ENCODE peak calls at places on chromosomes 12 and 14, in five cellular contexts. B is CD8-positive, alpha-beta T cell; X is iPS DF 6.9; J is CD8-positive, alpha-beta memory T cell; L is adrenal gland. U is an unnamed sample. For H3K4me1, the result is how much of the 10 kb centered on the place peaks cover.

GRCh38 chr12:6667559-6668210 is 4.8 kb upstream of the ING4 start:
- DNase-seq in L (no peak), J (no peak), B (no peak), X (no peak), U (no peak)

GRCh38 chr14:32805979-32806378 is 132.7 kb upstream of the NPAS3 start:
- DNase-seq in J (no peak), L (no peak), B (no peak), X (no peak), U (no peak)

GRCh38 chr12:103841690-103842584 is 903 bp upstream of the NT5DC3 start:
- DNase-seq in J (peak), B (peak), L (peak), X (no peak), U (peak)

GRCh38 chr12:123270380-123271181 is 1.1 kb downstream of the CDK2AP1 start:
- DNase-seq in L (peak), J (peak), X (no peak), B (no peak), U (no peak)

GRCh38 chr12:65948320-65949008 is 124.2 kb downstream of the HMGA2 start:
- DNase-seq in J (no peak), B (no peak), L (peak), X (no peak), U (no peak)

GRCh38 chr12:28780960-28781359 is 368.1 kb upstream of the FAR2 start:
- DNase-seq in B (no peak), L (no peak), J (no peak), X (no peak), U (no peak)

GRCh38 chr12:93790472-93791152 is 113.4 kb downstream of the CRADD start:
- DNase-seq in J (no peak), L (no peak), B (peak), X (no peak), U (no peak)

GRCh38 chr12:69023840-69024239 is 90.9 kb upstream of the CPM start:
- DNase-seq in X (no peak), J (no peak), L (no peak), B (no peak), U (no peak)

GRCh38 chr14:61553730-61554641 is 141.3 kb upstream of the HIF1A start:
- DNase-seq in L (peak), J (no peak), B (no peak), X (no peak), U (no peak)

GRCh38 chr14:51534623-51535022 is 117.1 kb upstream of the FRMD6 start:
- DNase-seq in X (no peak), L (peak), B (no peak), J (no peak), U (no peak)

GRCh38 chr14:94571950-94572349 is 9.3 kb upstream of the SERPINA5 start:
- DNase-seq in B (no peak), J (no peak), L (peak), X (no peak), U (no peak)

GRCh38 chr14:90491221-90491867 is 94.5 kb downstream of the CALM1 start:
- DNase-seq in X (no peak), B (no peak), L (peak), J (no peak), U (no peak)

GRCh38 chr14:57939084-57939483 is 73.2 kb upstream of the SLC35F4 start:
- DNase-seq in J (no peak), L (no peak), X (no peak), B (no peak), U (no peak)

GRCh38 chr14:43914041-43914693 is 592.9 kb downstream of the FSCB start:
- DNase-seq in B (no peak), L (no peak), X (no peak), J (no peak), U (no peak)

GRCh38 chr14:87343641-87344040 is 649.3 kb downstream of the GALC start:
- DNase-seq in L (no peak), B (no peak), X (no peak), J (no peak), U (no peak)

GRCh38 chr14:36515105-36515593 is 4.9 kb downstream of the NKX2-1 start:
- DNase-seq in X (no peak), L (no peak), B (no peak), J (no peak), U (no peak)

GRCh38 chr12:89225401-89225800 is 126.9 kb downstream of the DUSP6 start:
- DNase-seq in B (peak), X (no peak), J (peak), L (peak), U (peak)

GRCh38 chr14:53670701-53671100 is 285.9 kb downstream of the BMP4 start:
- DNase-seq in B (no peak), X (no peak), L (no peak), J (no peak), U (no peak)

GRCh38 chr14:99651953-99652746 is 7.2 kb downstream of the HHIPL1 start:
- DNase-seq in B (no peak), X (no peak), J (no peak), L (no peak), U (no peak)

GRCh38 chr12:79895804-79896203 is 39.1 kb downstream of the PPP1R12A start:
- DNase-seq in J (no peak), B (no peak), L (no peak), X (no peak), U (no peak)

GRCh38 chr14:44287858-44288257 is 219.2 kb downstream of the FSCB start:
- DNase-seq in B (no peak), X (no peak), J (no peak), L (no peak), U (no peak)

GRCh38 chr14:96824283-96824682 is 27.1 kb downstream of the VRK1 start:
- DNase-seq in B (no peak), L (no peak), X (no peak), J (no peak), U (no peak)

GRCh38 chr14:76326918-76327689 is 48.8 kb upstream of the ESRRB start:
- DNase-seq in X (no peak), B (no peak), L (no peak), J (no peak), U (no peak)

GRCh38 chr14:92603309-92604257 is 90.0 kb downstream of the RIN3 start:
- DNase-seq in J (no peak), L (peak), B (peak), X (no peak), U (peak)

GRCh38 chr14:65926504-65926903 is 514.0 kb downstream of the FUT8 start:
- DNase-seq in L (no peak), J (no peak), X (peak), B (no peak), U (no peak)

GRCh38 chr12:46073321-46073720 is 82.9 kb upstream of the SCAF11 start:
- DNase-seq in L (no peak), J (no peak), X (no peak), B (no peak), U (no peak)

GRCh38 chr12:112153181-112153899 is 28.0 kb downstream of the TRAFD1 start:
- DNase-seq in B (no peak), L (no peak), X (no peak), J (no peak), U (no peak)

GRCh38 chr12:126704609-126705008 is 1562.4 kb upstream of the TMEM132C start:
- DNase-seq in X (no peak), L (no peak), J (no peak), B (no peak), U (no peak)

GRCh38 chr14:26281280-26281998 is 316.4 kb downstream of the NOVA1 start:
- DNase-seq in L (peak), J (no peak), X (no peak), B (no peak), U (no peak)

GRCh38 chr14:94593749-94594431 is 12.7 kb downstream of the SERPINA5 start:
- DNase-seq in L (peak), X (no peak), J (no peak), B (no peak), U (no peak)

GRCh38 chr14:95318399-95318834 is 1.3 kb downstream of the CLMN start:
- DNase-seq in X (no peak), L (no peak), J (no peak), B (no peak), U (no peak)

GRCh38 chr12:112741106-112741505 is 50.4 kb upstream of the RPH3A start:
- DNase-seq in J (no peak), L (no peak), X (no peak), B (no peak), U (no peak)

GRCh38 chr12:120013659-120014380 is 24.8 kb downstream of the BICDL1 start:
- DNase-seq in B (peak), X (no peak), L (no peak), J (peak), U (peak)

GRCh38 chr14:89618309-89618708 is 201.3 kb upstream of the FOXN3 start:
- DNase-seq in B (no peak), X (no peak), L (no peak), J (no peak), U (no peak)

GRCh38 chr12:47097276-47097896 is 17.6 kb upstream of the AMIGO2 start:
- DNase-seq in B (no peak), J (no peak), X (no peak), L (no peak), U (no peak)

GRCh38 chr12:113302925-113303640 is 31.8 kb downstream of the SLC8B1 start:
- DNase-seq in B (no peak), L (no peak), J (no peak), X (no peak), U (no peak)

GRCh38 chr14:77212933-77213656 is 31.5 kb downstream of the TMEM63C start:
- DNase-seq in L (peak), X (no peak), B (peak), J (no peak), U (no peak)

DNA sequence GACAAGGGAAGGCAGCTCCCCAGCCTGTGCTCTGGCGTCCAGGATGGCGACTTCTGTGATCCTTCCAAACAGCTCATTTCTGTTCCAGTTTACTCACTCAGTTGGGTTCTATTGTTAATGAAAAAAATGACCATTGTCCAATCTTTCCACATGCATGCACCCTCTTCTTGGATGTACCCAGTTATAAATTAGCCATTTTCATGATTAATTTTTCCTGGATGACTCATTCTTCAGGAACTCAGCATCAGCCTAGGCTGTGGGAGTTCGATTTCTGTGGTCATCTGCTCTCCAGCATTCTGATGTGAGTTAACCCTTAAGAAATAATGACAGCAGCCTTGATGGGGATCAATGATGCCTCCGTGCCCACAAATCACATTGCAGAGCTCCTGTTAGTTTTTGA is 926.8 kb downstream of the BCL11B start:
- DNase-seq in B (no peak), L (no peak), J (no peak), X (no peak), U (no peak)
- H3K27ac ChIP-seq in B (no peak), L (no peak), J (no peak), X (no peak), U (no peak)

GRCh38 chr14:102683399-102684275 is 91.2 kb downstream of the RCOR1 start:
- DNase-seq in L (no peak), X (no peak), J (no peak), B (no peak), U (no peak)

GRCh38 chr14:102688290-102688689 is 89.0 kb upstream of the TRAF3 start:
- DNase-seq in J (no peak), X (no peak), B (no peak), L (no peak), U (no peak)

GRCh38 chr14:102684276-102684663 is 91.8 kb downstream of the RCOR1 start:
- DNase-seq in X (no peak), B (no peak), J (no peak), L (no peak), U (no peak)

GRCh38 chr14:102690509-102691286 is 86.6 kb upstream of the TRAF3 start:
- DNase-seq in B (no peak), X (no peak), J (no peak), L (no peak), U (no peak)

DNA sequence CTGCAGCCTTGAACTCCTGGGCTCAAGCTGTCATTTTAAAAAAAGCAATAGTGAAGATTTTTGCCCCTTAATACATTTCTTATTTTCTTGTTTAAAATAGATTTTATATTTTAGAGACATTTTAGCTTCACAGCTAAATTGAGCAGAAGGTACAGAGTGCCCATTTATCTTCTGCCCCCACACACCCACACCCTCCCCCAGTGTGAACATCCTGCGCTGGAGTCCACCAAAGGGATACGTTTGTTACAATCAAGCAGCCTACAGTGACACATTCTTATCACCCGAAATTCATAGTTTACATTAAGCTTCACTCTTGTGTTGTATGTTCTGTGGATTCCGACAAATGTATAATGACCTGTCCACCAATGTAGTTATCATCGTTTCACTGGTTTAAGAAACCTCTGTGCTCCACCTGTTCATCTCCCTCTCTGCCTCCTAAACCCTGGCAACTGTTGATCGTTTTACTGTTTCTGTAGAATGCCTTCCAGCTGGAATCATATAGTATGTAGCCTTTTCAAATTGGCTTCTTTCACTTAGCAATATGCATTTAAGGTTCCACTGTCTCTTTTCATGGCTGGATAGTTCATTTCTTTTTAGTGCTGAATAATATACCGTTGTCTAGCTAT is 91.0 kb upstream of the TRAF3 start:
- DNase-seq in B (no peak), J (no peak), X (no peak), L (no peak), U (no peak)
- H3K4me1 ChIP-seq in B (under half), J (under half), X (under half), L (under half), U (under half)

GRCh38 chr14:22510527-22511110 is 78.4 kb downstream of the DAD1 start:
- DNase-seq in X (no peak), J (no peak), B (no peak), L (no peak), U (no peak)
- H3K27ac ChIP-seq in X (no peak), J (peak), B (peak), L (no peak), U (peak)

GRCh38 chr12:9907769-9908168 is 24.4 kb downstream of the CLEC2A start:
- DNase-seq in L (no peak), J (no peak), X (no peak), B (no peak), U (no peak)

GRCh38 chr12:9910716-9911421 is 21.3 kb downstream of the CLEC2A start:
- DNase-seq in L (no peak), J (no peak), B (no peak), X (no peak), U (no peak)

GRCh38 chr12:9909724-9910123 is 22.4 kb downstream of the CLEC2A start:
- DNase-seq in L (no peak), X (no peak), B (no peak), J (no peak), U (no peak)

GRCh38 chr12:9908350-9908749 is 23.8 kb downstream of the CLEC2A start:
- DNase-seq in L (no peak), B (no peak), J (no peak), X (no peak), U (no peak)

GRCh38 chr12:9911708-9912107 is 20.5 kb downstream of the CLEC2A start:
- DNase-seq in X (no peak), J (no peak), L (no peak), B (no peak), U (no peak)
- H3K4me1 ChIP-seq in X (under half), J (under half), L (under half), B (under half), U (under half)

GRCh38 chr12:51753980-51754675 is 94.4 kb downstream of the FIGNL2 start:
- DNase-seq in J (no peak), B (no peak), X (no peak), L (no peak), U (no peak)

GRCh38 chr12:51749201-51749985 is 99.1 kb downstream of the FIGNL2 start:
- DNase-seq in B (no peak), X (no peak), L (no peak), J (no peak), U (no peak)

GRCh38 chr12:51752490-51752889 is 96.0 kb downstream of the FIGNL2 start:
- DNase-seq in J (no peak), L (peak), B (no peak), X (no peak), U (no peak)

GRCh38 chr12:51749986-51750317 is 98.6 kb downstream of the FIGNL2 start:
- DNase-seq in L (no peak), J (no peak), X (no peak), B (no peak), U (no peak)

DNA sequence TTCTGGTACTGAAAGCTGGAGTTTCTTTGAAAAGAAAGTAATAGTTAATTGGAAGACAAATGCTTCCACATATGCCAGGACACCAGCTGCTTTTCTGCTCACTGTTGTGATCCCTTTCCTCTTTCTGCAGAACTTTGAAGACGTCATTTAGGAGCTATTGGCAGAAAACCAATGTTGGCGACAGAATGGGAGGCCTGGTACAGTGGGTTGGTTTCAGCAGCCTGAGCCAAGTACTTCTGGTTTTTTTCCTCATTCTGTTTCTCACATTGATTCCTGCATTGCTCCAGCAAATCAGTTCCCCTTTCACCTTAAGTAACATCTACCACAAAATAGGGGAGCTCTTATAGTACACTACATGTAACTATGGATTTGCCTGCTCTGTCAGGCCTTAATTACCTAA is 96.9 kb downstream of the FIGNL2 start:
- DNase-seq in X (no peak), B (no peak), L (peak), J (no peak), U (no peak)
- H3K27ac ChIP-seq in X (no peak), B (no peak), L (no peak), J (no peak), U (no peak)

GRCh38 chr14:68666899-68667298 is 126.0 kb downstream of the ZFP36L1 start:
- DNase-seq in L (no peak), X (no peak), J (no peak), B (no peak), U (no peak)

GRCh38 chr14:68664225-68664681 is 128.6 kb downstream of the ZFP36L1 start:
- DNase-seq in L (no peak), X (no peak), J (no peak), B (peak), U (no peak)

GRCh38 chr14:68666206-68666730 is 126.6 kb downstream of the ZFP36L1 start:
- DNase-seq in B (no peak), X (no peak), L (no peak), J (no peak), U (no peak)

GRCh38 chr14:68665116-68665515 is 127.8 kb downstream of the ZFP36L1 start:
- DNase-seq in J (no peak), X (no peak), L (no peak), B (no peak), U (no peak)

GRCh38 chr14:68665792-68666195 is 127.1 kb downstream of the ZFP36L1 start:
- DNase-seq in J (no peak), X (no peak), B (no peak), L (no peak), U (no peak)
- H3K4me1 ChIP-seq in J (under half), X (under half), B (under half), L (half or more), U (under half)

DNA sequence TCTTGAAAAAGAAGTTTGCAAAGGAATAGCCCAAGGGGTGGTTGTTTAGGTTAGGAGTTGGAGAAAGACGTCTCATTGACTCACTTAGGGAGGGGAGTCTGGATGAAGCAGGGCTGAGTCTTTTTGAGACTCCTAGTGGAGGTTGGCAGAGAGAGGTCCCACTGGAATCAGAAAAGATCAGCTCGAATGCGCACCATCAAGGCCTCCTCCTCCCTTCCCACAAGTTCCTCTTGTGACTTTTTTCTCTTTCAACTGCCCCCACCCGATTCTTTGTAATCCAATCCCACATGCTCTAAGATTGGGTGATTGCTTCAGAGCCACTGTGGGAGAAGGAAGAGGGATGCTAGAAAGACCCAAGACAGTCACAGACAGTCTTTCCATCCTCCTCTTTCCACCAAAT is 2.0 kb downstream of the ARHGEF40 start:
- DNase-seq in J (no peak), B (no peak), L (no peak), X (no peak), U (no peak)
- H3K27ac ChIP-seq in J (no peak), B (no peak), L (peak), X (no peak), U (no peak)

GRCh38 chr14:69629225-69630127 is 18.1 kb downstream of the SUSD6 start:
- DNase-seq in X (no peak), B (no peak), J (no peak), L (no peak), U (no peak)

GRCh38 chr14:69633238-69633637 is 21.8 kb downstream of the SUSD6 start:
- DNase-seq in J (no peak), X (no peak), B (no peak), L (no peak), U (no peak)

GRCh38 chr14:69632154-69632553 is 20.8 kb downstream of the SUSD6 start:
- DNase-seq in J (no peak), L (no peak), B (no peak), X (no peak), U (no peak)

GRCh38 chr14:69632752-69633151 is 21.4 kb downstream of the SUSD6 start:
- DNase-seq in J (no peak), X (no peak), B (no peak), L (no peak), U (no peak)

DNA sequence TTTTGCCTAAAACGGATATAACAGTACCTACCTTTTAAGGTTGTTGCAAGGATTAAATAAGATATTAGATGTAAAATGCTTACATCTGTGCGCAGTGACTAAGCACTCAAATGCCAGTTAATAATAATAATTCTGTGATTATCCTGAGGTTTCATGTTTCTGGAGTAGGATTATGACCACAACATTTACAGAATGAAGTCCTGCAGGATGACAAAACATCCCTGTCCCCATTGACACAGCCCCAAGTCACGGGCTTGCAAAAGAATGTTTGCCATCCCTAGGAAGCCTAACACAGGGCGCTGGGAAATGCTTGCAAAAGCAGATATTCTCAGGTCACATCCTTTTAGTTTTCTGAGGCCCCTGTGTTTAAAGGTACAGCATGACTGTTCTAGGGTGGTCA is 20.1 kb downstream of the SUSD6 start:
- DNase-seq in J (no peak), B (no peak), X (no peak), L (no peak), U (no peak)
- H3K4me1 ChIP-seq in J (half or more), B (half or more), X (under half), L (half or more), U (half or more)